ENCODE peak calls at places on chromosomes 13 and 19, in eight cellular contexts. V is IMR-90, N is RWPE1, W is fibroblast of lung, I is neuronal stem cell, Q is heart right ventricle, L is prostate gland, J is mesendoderm. X is an unnamed sample.

GRCh38 chr13:61695147-61695546 is 279.5 kb upstream of the PCDH20 start:
- DNase-seq in V (no peak), N (peak; percentile 46), W (peak; percentile 10), I (no peak), Q (no peak), L (no peak), J (no peak), X (peak; percentile 16)

GRCh38 chr13:106318941-106319411 is 216.5 kb downstream of the EFNB2 start:
- DNase-seq in V (peak; percentile 96), N (peak; percentile 88), W (peak; percentile 98), I (no peak), Q (no peak), L (no peak), J (peak; percentile 97), X (peak; percentile 89)

GRCh38 chr13:76773695-76774094 is 112.5 kb downstream of the KCTD12 start:
- DNase-seq in V (no peak), N (no peak), W (no peak), I (no peak), Q (no peak), L (no peak), J (no peak), X (no peak)

GRCh38 chr13:100423375-100423774 is 165.2 kb downstream of the GGACT start:
- DNase-seq in V (peak; percentile 56), N (no peak), W (no peak), I (no peak), Q (no peak), L (no peak), J (no peak), X (peak; percentile 33)

GRCh38 chr13:57063007-57063406 is 77.7 kb upstream of the PRR20A start:
- DNase-seq in V (no peak), N (no peak), W (no peak), I (no peak), Q (no peak), L (no peak), J (peak; percentile 8), X (no peak)

GRCh38 chr13:62110079-62110478 is 694.4 kb upstream of the PCDH20 start:
- DNase-seq in V (no peak), N (no peak), W (no peak), I (no peak), Q (no peak), L (no peak), J (no peak), X (no peak)

GRCh38 chr19:34350161-34350561 is 14.8 kb upstream of the GPI start:
- DNase-seq in V (peak; percentile 43), N (no peak), W (peak; percentile 38), I (no peak), Q (no peak), L (no peak), J (no peak), X (no peak)

GRCh38 chr19:56120002-56120370 is 1.1 kb downstream of the ZNF787 start:
- DNase-seq in V (no peak), N (no peak), W (no peak), I (no peak), Q (no peak), L (no peak), J (no peak), X (no peak)

GRCh38 chr13:100650321-100650720 is 24.3 kb downstream of the TMTC4 start:
- DNase-seq in V (no peak), N (no peak), W (no peak), I (no peak), Q (no peak), L (no peak), J (no peak), X (no peak)

GRCh38 chr13:48602296-48603040 is 51.3 kb upstream of the CYSLTR2 start:
- DNase-seq in V (no peak), N (no peak), W (no peak), I (no peak), Q (no peak), L (no peak), J (no peak), X (no peak)

GRCh38 chr13:104014803-104015645 is 948.8 kb upstream of the SLC10A2 start:
- DNase-seq in V (peak; percentile 39), N (no peak), W (peak; percentile 91), I (no peak), Q (no peak), L (no peak), J (no peak), X (no peak)

GRCh38 chr19:44658069-44658727 is 13.1 kb upstream of the CEACAM19 start:
- DNase-seq in V (no peak), N (no peak), W (no peak), I (no peak), Q (no peak), L (no peak), J (no peak), X (no peak)

GRCh38 chr13:111476197-111476596 is 155.8 kb downstream of the TEX29 start:
- DNase-seq in V (no peak), N (no peak), W (no peak), I (no peak), Q (no peak), L (no peak), J (no peak), X (no peak)

GRCh38 chr13:30577381-30577780 is 40.3 kb upstream of the USPL1 start:
- DNase-seq in V (peak; percentile 95), N (peak; percentile 64), W (peak; percentile 98), I (no peak), Q (no peak), L (no peak), J (peak; percentile 36), X (peak; percentile 83)

GRCh38 chr19:50812474-50812873 is 11.1 kb downstream of the KLK1 start:
- DNase-seq in V (no peak), N (no peak), W (no peak), I (no peak), Q (no peak), L (no peak), J (no peak), X (no peak)
- H3K27ac ChIP-seq in V (no peak overlapping the region), N (no peak overlapping the region), W (no peak overlapping the region), I (no peak overlapping the region), Q (no peak overlapping the region), L (no peak overlapping the region), J (no peak overlapping the region), X (no peak overlapping the region)

GRCh38 chr13:113491418-113491883 is 940 bp upstream of the DCUN1D2 start:
- DNase-seq in V (peak; percentile 14), N (peak; percentile 41), W (peak; percentile 27), I (peak; percentile 21), Q (peak; percentile 34), L (no peak), J (peak; percentile 54), X (no peak)
- H3K27ac ChIP-seq in V (peak overlapping the region; percentile 95), N (peak overlapping the region; percentile 90), W (peak overlapping the region; percentile 79), I (no peak overlapping the region), Q (peak overlapping the region; percentile 94), L (peak overlapping the region; percentile 82), J (peak overlapping the region; percentile 88), X (peak overlapping the region; percentile 75)

DNA sequence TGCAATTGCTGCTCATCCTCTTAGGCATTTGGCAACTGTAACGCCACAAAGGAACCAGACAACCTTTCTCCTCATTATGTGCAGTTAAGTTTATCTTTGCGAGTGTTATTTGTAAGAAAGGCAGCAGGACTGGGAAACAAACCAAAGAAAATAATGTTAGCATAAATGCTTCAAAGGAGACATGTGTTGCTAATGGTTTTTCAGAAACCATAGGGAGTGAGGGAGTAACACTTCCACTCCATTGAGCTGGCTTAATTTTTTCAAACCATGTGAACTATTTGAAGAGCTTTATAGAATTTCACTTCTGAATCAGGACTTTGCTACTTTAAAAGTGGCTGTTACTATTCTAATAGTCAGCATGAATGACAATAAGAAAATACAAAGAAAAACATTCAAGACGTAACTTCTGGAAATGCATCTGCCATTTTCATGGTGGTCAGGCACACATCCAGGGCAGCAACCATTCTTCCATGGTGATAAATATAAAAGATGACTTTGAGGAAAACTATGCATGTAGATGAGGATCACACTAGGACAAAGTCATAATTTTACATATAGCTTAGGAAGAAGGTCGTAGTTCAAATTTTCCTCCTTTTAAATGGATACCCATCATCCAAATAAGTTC is 423.2 kb downstream of the MZT1 start:
- DNase-seq in V (no peak), N (no peak), W (peak; percentile 95), I (no peak), Q (no peak), L (no peak), J (no peak), X (no peak)
- H3K27ac ChIP-seq in V (no peak overlapping the region), N (no peak overlapping the region), W (no peak overlapping the region), I (no peak overlapping the region), Q (no peak overlapping the region), L (no peak overlapping the region), J (no peak overlapping the region), X (no peak overlapping the region)

GRCh38 chr13:34747507-34747906 is 194.6 kb upstream of the NBEA start:
- DNase-seq in V (no peak), N (no peak), W (no peak), I (no peak), Q (no peak), L (no peak), J (no peak), X (no peak)

GRCh38 chr13:34749046-34749445 is 193.0 kb upstream of the NBEA start:
- DNase-seq in V (no peak), N (no peak), W (no peak), I (no peak), Q (no peak), L (no peak), J (peak; percentile 51), X (no peak)

GRCh38 chr13:34750078-34750703 is 191.9 kb upstream of the NBEA start:
- DNase-seq in V (no peak), N (no peak), W (peak; percentile 24), I (peak; percentile 20), Q (peak; percentile 26), L (no peak), J (peak; percentile 86), X (no peak)

GRCh38 chr13:34748078-34748477 is 194.0 kb upstream of the NBEA start:
- DNase-seq in V (no peak), N (no peak), W (peak; percentile 92), I (no peak), Q (no peak), L (peak; percentile 26), J (no peak), X (no peak)

DNA sequence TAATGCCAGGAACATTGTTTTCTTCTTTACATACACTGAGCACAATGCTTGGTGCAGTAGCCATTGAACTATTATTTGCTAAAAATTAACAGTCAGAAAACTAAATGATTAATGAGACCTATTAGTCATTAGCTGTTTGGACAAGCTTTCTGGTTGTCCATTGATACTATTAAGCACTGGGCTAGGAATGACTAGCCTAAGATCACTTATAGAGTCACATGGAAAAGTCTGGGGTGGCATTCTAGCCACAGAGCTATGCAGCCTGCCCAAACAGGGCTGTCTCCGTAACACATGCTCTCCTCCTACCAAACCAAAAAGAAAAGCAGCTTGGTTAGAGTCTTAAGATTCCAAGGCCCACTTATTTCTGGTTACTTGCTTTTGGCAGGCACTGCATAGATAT is 193.5 kb upstream of the NBEA start:
- DNase-seq in V (no peak), N (no peak), W (peak; percentile 76), I (no peak), Q (no peak), L (no peak), J (no peak), X (no peak)
- H3K27ac ChIP-seq in V (no peak overlapping the region), N (no peak overlapping the region), W (no peak overlapping the region), I (no peak overlapping the region), Q (peak overlapping the region; percentile 74), L (peak overlapping the region; percentile 12), J (no peak overlapping the region), X (peak overlapping the region; percentile 20)

X was measured in epithelial cell of prostate.